ENCODE peak calls at places on chromosome 11, in six cellular contexts. O is hippocampal formation, B is GM04503, Q is neural progenitor cell, W is COLO829, I is RCC 7860. U is an unnamed sample.

GRCh38 chr11:33942954-33943353 is 51.1 kb upstream of the LMO2 start:
- DNase-seq in O (no peak), B (peak), Q (no peak), W (peak), I (no peak), U (no peak)

GRCh38 chr11:2795491-2795991 is 90.0 kb downstream of the CDKN1C start:
- DNase-seq in O (no peak), B (no peak), Q (no peak), W (no peak), I (no peak), U (no peak)

GRCh38 chr11:33598426-33599069 is 102.1 kb downstream of the C11orf91 start:
- DNase-seq in O (peak), B (no peak), Q (peak), W (no peak), I (no peak), U (no peak)

GRCh38 chr11:78080818-78081495 is 1.3 kb upstream of the NDUFC2 start:
- DNase-seq in O (no peak), B (peak), Q (no peak), W (no peak), I (peak), U (no peak)

GRCh38 chr11:47234669-47235075 is 13.9 kb downstream of the ACP2 start:
- DNase-seq in O (no peak), B (no peak), Q (no peak), W (no peak), I (no peak), U (peak)

GRCh38 chr11:83070878-83071640 is 638 bp downstream of the RAB30 start:
- DNase-seq in O (peak), B (no peak), Q (peak), W (no peak), I (no peak), U (peak)

GRCh38 chr11:78420255-78420764 is 2.7 kb upstream of the GAB2 start:
- DNase-seq in O (peak), B (peak), Q (peak), W (peak), I (no peak), U (peak)

GRCh38 chr11:128472128-128473110 is 114.9 kb downstream of the ETS1 start:
- DNase-seq in O (no peak), B (no peak), Q (no peak), W (no peak), I (peak), U (peak)

GRCh38 chr11:62181097-62181496 is 8.9 kb upstream of the SCGB1D1 start:
- DNase-seq in O (no peak), B (no peak), Q (no peak), W (no peak), I (no peak), U (no peak)

GRCh38 chr11:88012456-88012855 is 162.8 kb downstream of the RAB38 start:
- DNase-seq in O (no peak), B (no peak), Q (peak), W (no peak), I (no peak), U (no peak)

GRCh38 chr11:72821221-72821919 is 7.2 kb downstream of the ATG16L2 start:
- DNase-seq in O (no peak), B (no peak), Q (no peak), W (no peak), I (no peak), U (peak)

GRCh38 chr11:13301522-13301921 is 23.9 kb downstream of the BMAL1 start:
- DNase-seq in O (no peak), B (no peak), Q (no peak), W (no peak), I (no peak), U (no peak)

GRCh38 chr11:92212530-92212929 is 12.1 kb upstream of the FAT3 start:
- DNase-seq in O (no peak), B (no peak), Q (no peak), W (no peak), I (no peak), U (no peak)

GRCh38 chr11:3645552-3645951 is 624 bp downstream of the ART1 start:
- DNase-seq in O (no peak), B (no peak), Q (no peak), W (no peak), I (no peak), U (no peak)

U was measured in small intestine.